ENCODE peak calls at places on chromosome X, in four cellular contexts. I, X, K and B are unnamed samples.

GRCh38 chrX:135697614-135698013 is 15.8 kb upstream of the CT45A1 start:
- DNase-seq in X (no peak), I (no peak), K (no peak), B (no peak)

GRCh38 chrX:74349387-74349786 is 45.4 kb downstream of the ZCCHC13 start:
- DNase-seq in X (no peak), K (no peak), I (no peak), B (no peak)

GRCh38 chrX:150849996-150850720 is 48.3 kb downstream of the CD99L2 start:
- DNase-seq in K (no peak), X (no peak), I (no peak), B (no peak)

GRCh38 chrX:44828008-44828605 is 15.7 kb upstream of the DUSP21 start:
- DNase-seq in K (no peak), X (no peak), I (no peak), B (no peak)

GRCh38 chrX:115259238-115259875 is 25.5 kb upstream of the LRCH2 start:
- DNase-seq in X (no peak), I (no peak), K (no peak), B (no peak)

GRCh38 chrX:42415636-42416035 is 362.3 kb downstream of the PPP1R2C start:
- DNase-seq in K (no peak), X (no peak), I (no peak), B (no peak)

GRCh38 chrX:65924938-65925507 is 114.9 kb downstream of the VSIG4 start:
- DNase-seq in X (no peak), K (no peak), I (no peak), B (no peak)

GRCh38 chrX:40394302-40394701 is 186.5 kb upstream of the ATP6AP2 start:
- DNase-seq in X (no peak), I (no peak), K (no peak), B (no peak)

GRCh38 chrX:27336466-27337091 is 126.6 kb downstream of the PPP4R3C start:
- DNase-seq in I (peak), K (no peak), X (peak), B (peak)

GRCh38 chrX:123860983-123861382 is 1.1 kb downstream of the XIAP start:
- DNase-seq in K (no peak), X (no peak), I (peak), B (no peak)

GRCh38 chrX:151754042-151754419 is 19.5 kb downstream of the CNGA2 start:
- DNase-seq in X (no peak), K (no peak), I (peak), B (no peak)

GRCh38 chrX:93322110-93322509 is 351.3 kb downstream of the NAP1L3 start:
- DNase-seq in X (no peak), I (no peak), K (no peak), B (no peak)

GRCh38 chrX:41441934-41442823 is 5.0 kb upstream of the NYX start:
- DNase-seq in I (peak), X (peak), K (peak), B (peak)

GRCh38 chrX:114152130-114152529 is 431.8 kb upstream of the HTR2C start:
- DNase-seq in I (no peak), X (no peak), K (no peak), B (no peak)

GRCh38 chrX:55279832-55280231 is 15.1 kb upstream of the PAGE3 start:
- DNase-seq in K (no peak), X (no peak), I (no peak), B (no peak)

GRCh38 chrX:11189097-11189496 is 78.0 kb downstream of the HCCS start:
- DNase-seq in X (no peak), I (no peak), K (no peak), B (no peak)

GRCh38 chrX:101745046-101745445 is 85.4 kb upstream of the ARMCX2 start:
- DNase-seq in K (no peak), I (no peak), X (no peak), B (no peak)

GRCh38 chrX:45743081-45743533 is 542.4 kb upstream of the DIPK2B start:
- DNase-seq in I (no peak), K (no peak), X (peak), B (no peak)

GRCh38 chrX:153780678-153781427 is at the start of gene SRPK3:
- DNase-seq in K (peak), I (peak), X (no peak), B (no peak)

GRCh38 chrX:71111141-71111843 is at the start of gene IL2RG:
- DNase-seq in K (no peak), I (no peak), X (no peak), B (no peak)

GRCh38 chrX:14409341-14409740 is 120.0 kb upstream of the GLRA2 start:
- DNase-seq in I (no peak), X (no peak), K (no peak), B (no peak)

GRCh38 chrX:32530802-32531403 is 680.4 kb downstream of the DMD start:
- DNase-seq in X (no peak), K (no peak), I (peak), B (no peak)

GRCh38 chrX:22634081-22634480 is 361.4 kb downstream of the CBLL2 start:
- DNase-seq in X (no peak), K (no peak), I (no peak), B (no peak)

GRCh38 chrX:4240541-4241194 is 527.2 kb upstream of the PRKX start:
- DNase-seq in K (no peak), X (no peak), I (no peak), B (no peak)

GRCh38 chrX:68084765-68085164 is 348.5 kb downstream of the OPHN1 start:
- DNase-seq in X (no peak), K (no peak), I (no peak), B (no peak)

GRCh38 chrX:41153453-41153852 is 68.2 kb downstream of the USP9X start:
- DNase-seq in X (no peak), I (no peak), K (no peak), B (no peak)

GRCh38 chrX:10015711-10016515 is 48.8 kb downstream of the CLDN34 start:
- DNase-seq in I (peak), X (peak), K (peak), B (no peak)

GRCh38 chrX:149937881-149938426 is 337 bp downstream of the EOLA2 start:
- DNase-seq in I (no peak), X (no peak), K (peak), B (no peak)

DNA sequence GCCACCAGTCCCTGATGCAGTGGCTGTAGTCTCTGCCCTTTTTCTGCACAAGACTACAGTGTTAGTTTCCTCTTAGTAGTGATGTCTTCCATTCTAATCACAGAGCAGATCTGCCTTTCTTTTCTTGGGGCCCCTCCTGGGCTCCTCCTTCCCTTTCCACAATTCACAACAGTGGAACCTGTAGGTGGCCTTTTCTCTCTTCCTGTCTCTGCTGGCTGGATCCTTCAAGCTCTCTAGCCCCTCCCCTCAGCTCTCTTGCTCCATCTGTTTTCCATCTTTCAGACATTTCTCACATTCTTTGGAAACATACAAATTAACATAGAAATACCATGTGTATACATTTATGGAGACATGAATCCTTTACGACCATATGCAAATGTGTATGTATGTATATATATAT is 284 bp upstream of the SPIN2A start:
- DNase-seq in I (no peak), K (no peak), X (no peak), B (no peak)
- H3K27ac ChIP-seq in I (no peak), K (no peak), X (no peak), B (no peak)

GRCh38 chrX:132414404-132414803 is 74.4 kb downstream of the MBNL3 start:
- DNase-seq in K (no peak), X (no peak), I (no peak), B (no peak)

GRCh38 chrX:132411310-132411977 is 77.4 kb downstream of the MBNL3 start:
- DNase-seq in K (no peak), X (no peak), I (no peak), B (no peak)

GRCh38 chrX:132412208-132412607 is 76.6 kb downstream of the MBNL3 start:
- DNase-seq in X (no peak), I (no peak), K (no peak), B (no peak)

GRCh38 chrX:132415012-132415411 is 73.8 kb downstream of the MBNL3 start:
- DNase-seq in I (no peak), K (no peak), X (no peak), B (no peak)

GRCh38 chrX:132413459-132413858 is 75.4 kb downstream of the MBNL3 start:
- DNase-seq in X (no peak), K (no peak), I (no peak), B (no peak)
- H3K4me3 ChIP-seq in X (no peak), K (no peak), I (no peak), B (no peak)

GRCh38 chrX:142084611-142085010 is 120.5 kb downstream of the MAGEC2 start:
- DNase-seq in K (no peak), I (no peak), X (no peak), B (no peak)

GRCh38 chrX:142089193-142089592 is 115.9 kb downstream of the MAGEC2 start:
- DNase-seq in I (no peak), K (no peak), X (peak), B (no peak)
- TF ChIP-seq CTCF in I (peak), K (no peak), X (peak), B (no peak)

DNA sequence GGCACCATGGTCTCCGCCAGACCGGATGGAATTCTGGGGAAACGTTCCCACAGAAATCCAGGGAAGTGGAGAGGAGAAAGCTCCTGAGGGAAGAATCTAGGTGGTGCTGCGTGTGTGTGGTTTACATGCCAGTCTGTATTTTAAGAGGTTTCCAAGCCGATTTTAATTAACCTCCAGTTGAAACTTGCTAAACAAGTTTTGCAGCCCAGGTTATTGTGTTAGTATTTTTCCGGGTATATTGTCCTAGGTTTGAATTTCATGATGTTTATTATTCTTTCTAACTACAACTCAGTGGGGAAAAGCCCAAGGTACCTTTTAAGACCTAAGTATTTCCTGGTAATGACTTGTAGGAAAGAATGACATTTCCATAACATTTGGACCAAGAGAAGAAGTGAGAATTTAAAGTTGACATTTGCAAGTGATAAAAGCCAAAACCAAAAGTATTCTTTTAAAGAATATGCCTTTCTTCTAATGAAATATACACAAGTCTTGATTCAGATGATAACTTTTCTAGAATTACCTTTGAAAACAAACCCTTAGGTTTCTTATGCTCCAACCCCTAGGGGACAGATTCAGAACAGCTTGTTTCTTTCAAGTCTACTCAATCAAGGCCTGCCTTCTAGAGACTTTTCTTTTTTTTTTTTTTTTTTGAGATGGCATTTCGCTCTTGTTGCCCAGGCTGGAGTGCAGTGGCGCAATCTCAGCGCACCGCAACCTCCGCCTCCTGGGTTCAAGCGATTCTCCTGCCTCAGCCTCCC is 14.6 kb downstream of the SAT1 start:
- DNase-seq in K (no peak), X (no peak), I (peak), B (no peak)
- H3K27ac ChIP-seq in K (no peak), X (no peak), I (peak), B (peak)

DNA sequence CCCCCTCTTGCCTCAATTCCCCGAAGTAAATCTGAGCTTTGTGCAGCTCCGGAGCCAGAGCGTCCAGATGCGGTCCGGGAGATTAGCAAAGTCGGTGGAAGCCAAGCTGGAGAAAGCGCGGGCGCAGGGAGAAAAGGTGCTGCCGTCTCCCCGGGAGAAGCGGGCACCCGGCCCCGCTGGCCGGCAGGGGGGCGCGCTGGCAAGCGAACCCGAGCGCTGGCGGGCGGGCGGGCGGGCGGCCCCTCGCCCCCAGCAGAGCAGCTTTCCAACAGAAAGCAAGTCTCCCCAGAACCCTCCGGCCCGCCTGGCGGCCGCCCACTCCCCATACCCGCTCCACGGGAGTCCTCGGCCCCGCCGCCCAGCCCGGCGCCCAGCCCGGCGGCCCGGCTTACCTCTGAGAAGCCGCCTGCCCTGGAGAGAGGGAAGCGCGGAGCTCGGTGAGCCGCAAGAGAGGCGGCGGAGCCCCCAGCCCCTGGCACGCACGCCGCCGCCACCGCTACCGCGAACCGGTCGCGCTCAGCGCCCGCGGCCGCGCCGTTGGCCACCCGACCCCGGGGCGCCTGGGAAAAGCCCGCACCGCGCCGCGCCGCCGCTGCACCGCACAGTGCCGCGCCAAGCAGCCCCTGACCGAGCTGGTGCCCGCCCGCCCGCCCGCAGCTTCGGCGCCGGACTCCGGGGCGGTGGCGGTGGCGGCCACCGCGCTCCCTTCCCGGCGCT is 529 bp upstream of the CITED1 start:
- DNase-seq in X (peak), I (peak), K (no peak), B (no peak)
- H3K4me3 ChIP-seq in X (peak), I (peak), K (peak), B (peak)